ENCODE peak calls at places on chromosomes 7 and 10, in five cellular contexts. One of them, this sample, is unnamed.

GRCh38 chr7:135801045-135801693 is 52.6 kb upstream of the FAM180A start:
- DNase-seq in adrenal gland: peak; percentile 48
- DNase-seq in left ventricle myocardium inferior: no peak
- DNase-seq in colonic mucosa: peak; percentile 38
- DNase-seq in IMR-90: peak; percentile 74
- DNase-seq in this sample: no peak

GRCh38 chr7:38186593-38187314 is 8.7 kb downstream of the STARD3NL start:
- DNase-seq in colonic mucosa: no peak
- DNase-seq in IMR-90: peak; percentile 61
- DNase-seq in left ventricle myocardium inferior: no peak
- DNase-seq in adrenal gland: no peak
- DNase-seq in this sample: no peak

GRCh38 chr7:46233585-46234329 is 312.7 kb upstream of the IGFBP3 start:
- DNase-seq in IMR-90: no peak
- DNase-seq in left ventricle myocardium inferior: no peak
- DNase-seq in colonic mucosa: no peak
- DNase-seq in adrenal gland: no peak
- DNase-seq in this sample: no peak

GRCh38 chr7:114130860-114131259 is 212.1 kb upstream of the PPP1R3A start:
- DNase-seq in IMR-90: no peak
- DNase-seq in adrenal gland: no peak
- DNase-seq in colonic mucosa: no peak
- DNase-seq in left ventricle myocardium inferior: no peak
- DNase-seq in this sample: no peak

GRCh38 chr10:113879691-113880090 is 25.2 kb downstream of the NHLRC2 start:
- DNase-seq in left ventricle myocardium inferior: no peak
- DNase-seq in adrenal gland: no peak
- DNase-seq in IMR-90: no peak
- DNase-seq in colonic mucosa: no peak
- DNase-seq in this sample: no peak

GRCh38 chr7:45187946-45188411 is 30.4 kb downstream of the RAMP3 start:
- DNase-seq in IMR-90: no peak
- DNase-seq in colonic mucosa: no peak
- DNase-seq in adrenal gland: no peak
- DNase-seq in left ventricle myocardium inferior: no peak
- DNase-seq in this sample: no peak

GRCh38 chr7:84841809-84842208 is 345.0 kb downstream of the SEMA3D start:
- DNase-seq in left ventricle myocardium inferior: no peak
- DNase-seq in IMR-90: peak; percentile 74
- DNase-seq in adrenal gland: no peak
- DNase-seq in colonic mucosa: no peak
- DNase-seq in this sample: no peak

GRCh38 chr10:95214793-95215192 is 20.8 kb downstream of the ACSM6 start:
- DNase-seq in left ventricle myocardium inferior: no peak
- DNase-seq in colonic mucosa: no peak
- DNase-seq in adrenal gland: no peak
- DNase-seq in IMR-90: peak; percentile 76
- DNase-seq in this sample: no peak

GRCh38 chr7:126606331-126606730 is 646.4 kb downstream of the GRM8 start:
- DNase-seq in IMR-90: no peak
- DNase-seq in colonic mucosa: no peak
- DNase-seq in left ventricle myocardium inferior: no peak
- DNase-seq in adrenal gland: no peak
- DNase-seq in this sample: no peak

GRCh38 chr7:54841772-54842707 is 83.0 kb upstream of the SEC61G start:
- DNase-seq in left ventricle myocardium inferior: peak; percentile 38
- DNase-seq in colonic mucosa: peak; percentile 31
- DNase-seq in IMR-90: peak; percentile 95
- DNase-seq in adrenal gland: no peak
- DNase-seq in this sample: peak; percentile 32

GRCh38 chr10:130989670-130990247 is 321.8 kb downstream of the TCERG1L start:
- DNase-seq in adrenal gland: no peak
- DNase-seq in IMR-90: no peak
- DNase-seq in colonic mucosa: no peak
- DNase-seq in left ventricle myocardium inferior: no peak
- DNase-seq in this sample: no peak

GRCh38 chr7:141184532-141185190 is 110.8 kb downstream of the TMEM178B start:
- DNase-seq in adrenal gland: no peak
- DNase-seq in left ventricle myocardium inferior: no peak
- DNase-seq in colonic mucosa: no peak
- DNase-seq in IMR-90: no peak
- DNase-seq in this sample: no peak

GRCh38 chr7:30986331-30986730 is 22.6 kb downstream of the GHRHR start:
- DNase-seq in IMR-90: no peak
- DNase-seq in colonic mucosa: no peak
- DNase-seq in adrenal gland: no peak
- DNase-seq in left ventricle myocardium inferior: no peak
- DNase-seq in this sample: no peak

GRCh38 chr7:47502240-47502877 is 79.6 kb downstream of the TNS3 start:
- DNase-seq in IMR-90: no peak
- DNase-seq in left ventricle myocardium inferior: no peak
- DNase-seq in adrenal gland: no peak
- DNase-seq in colonic mucosa: peak; percentile 84
- DNase-seq in this sample: no peak
- H3K4me1 ChIP-seq in IMR-90: peaks cover 52% of the 10 kb centered on the region
- H3K4me1 ChIP-seq in left ventricle myocardium inferior: peaks cover 66% of the 10 kb centered on the region
- H3K4me1 ChIP-seq in adrenal gland: peaks cover 63% of the 10 kb centered on the region
- H3K4me1 ChIP-seq in colonic mucosa: peaks cover 23% of the 10 kb centered on the region
- H3K4me1 ChIP-seq in this sample: peaks cover 29% of the 10 kb centered on the region

GRCh38 chr7:92762853-92763252 is 73.5 kb downstream of the CDK6 start:
- DNase-seq in adrenal gland: no peak
- DNase-seq in colonic mucosa: no peak
- DNase-seq in left ventricle myocardium inferior: no peak
- DNase-seq in IMR-90: no peak
- DNase-seq in this sample: no peak
- H3K4me1 ChIP-seq in adrenal gland: peaks cover 23% of the 10 kb centered on the region
- H3K4me1 ChIP-seq in colonic mucosa: peaks cover 8% of the 10 kb centered on the region
- H3K4me1 ChIP-seq in left ventricle myocardium inferior: peaks cover 41% of the 10 kb centered on the region
- H3K4me1 ChIP-seq in IMR-90: peaks cover 20% of the 10 kb centered on the region
- H3K4me1 ChIP-seq in this sample: no peaks in the 10 kb centered on the region

GRCh38 chr10:103620357-103620749 is 126.8 kb downstream of the NEURL1 start:
- DNase-seq in IMR-90: no peak
- DNase-seq in colonic mucosa: no peak
- DNase-seq in adrenal gland: no peak
- DNase-seq in left ventricle myocardium inferior: no peak
- DNase-seq in this sample: no peak

GRCh38 chr10:103619424-103620356 is 126.2 kb downstream of the NEURL1 start:
- DNase-seq in colonic mucosa: no peak
- DNase-seq in IMR-90: no peak
- DNase-seq in adrenal gland: no peak
- DNase-seq in left ventricle myocardium inferior: no peak
- DNase-seq in this sample: no peak

GRCh38 chr10:103617362-103618026 is 124.0 kb downstream of the NEURL1 start:
- DNase-seq in colonic mucosa: no peak
- DNase-seq in adrenal gland: no peak
- DNase-seq in IMR-90: no peak
- DNase-seq in left ventricle myocardium inferior: no peak
- DNase-seq in this sample: peak; percentile 53

GRCh38 chr10:103618027-103618385 is 124.5 kb downstream of the NEURL1 start:
- DNase-seq in adrenal gland: no peak
- DNase-seq in left ventricle myocardium inferior: no peak
- DNase-seq in colonic mucosa: no peak
- DNase-seq in IMR-90: no peak
- DNase-seq in this sample: no peak

GRCh38 chr10:103618575-103619423 is 125.3 kb downstream of the NEURL1 start:
- DNase-seq in IMR-90: no peak
- DNase-seq in adrenal gland: peak; percentile 37
- DNase-seq in colonic mucosa: peak; percentile 56
- DNase-seq in left ventricle myocardium inferior: peak; percentile 67
- DNase-seq in this sample: peak; percentile 62
- H3K4me1 ChIP-seq in IMR-90: peaks cover 16% of the 10 kb centered on the region
- H3K4me1 ChIP-seq in adrenal gland: peaks cover 40% of the 10 kb centered on the region
- H3K4me1 ChIP-seq in colonic mucosa: no peaks in the 10 kb centered on the region
- H3K4me1 ChIP-seq in left ventricle myocardium inferior: peaks cover 97% of the 10 kb centered on the region
- H3K4me1 ChIP-seq in this sample: peaks cover 46% of the 10 kb centered on the region

GRCh38 chr7:69585169-69585568 is 13.1 kb upstream of the AUTS2 start:
- DNase-seq in colonic mucosa: no peak
- DNase-seq in left ventricle myocardium inferior: no peak
- DNase-seq in adrenal gland: no peak
- DNase-seq in IMR-90: no peak
- DNase-seq in this sample: no peak
- H3K4me1 ChIP-seq in colonic mucosa: no peaks in the 10 kb centered on the region
- H3K4me1 ChIP-seq in left ventricle myocardium inferior: no peaks in the 10 kb centered on the region
- H3K4me1 ChIP-seq in adrenal gland: no peaks in the 10 kb centered on the region
- H3K4me1 ChIP-seq in IMR-90: no peaks in the 10 kb centered on the region
- H3K4me1 ChIP-seq in this sample: no peaks in the 10 kb centered on the region

GRCh38 chr7:100366411-100367250 is 6.7 kb upstream of the PILRA start:
- DNase-seq in IMR-90: no peak
- DNase-seq in colonic mucosa: no peak
- DNase-seq in adrenal gland: no peak
- DNase-seq in left ventricle myocardium inferior: no peak
- DNase-seq in this sample: no peak
- H3K4me1 ChIP-seq in IMR-90: no peaks in the 10 kb centered on the region
- H3K4me1 ChIP-seq in colonic mucosa: no peaks in the 10 kb centered on the region
- H3K4me1 ChIP-seq in adrenal gland: no peaks in the 10 kb centered on the region
- H3K4me1 ChIP-seq in left ventricle myocardium inferior: no peaks in the 10 kb centered on the region
- H3K4me1 ChIP-seq in this sample: no peaks in the 10 kb centered on the region

DNA sequence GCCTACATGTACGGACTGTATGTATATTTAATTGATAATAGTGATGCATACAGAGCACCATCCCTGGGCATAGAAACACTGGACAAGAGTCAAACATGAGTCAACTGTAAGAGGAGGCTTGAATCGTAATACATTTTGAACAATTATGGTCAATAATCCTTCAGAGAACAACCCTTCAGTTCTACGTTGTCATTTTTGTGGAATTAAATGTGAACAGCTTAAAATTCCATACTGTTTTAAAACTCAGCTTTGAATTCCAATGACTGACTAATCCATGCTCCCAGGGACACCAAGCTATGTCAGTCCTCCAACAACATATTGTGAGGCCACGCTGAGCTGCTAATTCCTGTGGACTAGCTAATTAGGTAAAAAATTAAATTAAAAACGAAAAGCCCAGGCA is 41.5 kb upstream of the KMT2E start:
- DNase-seq in adrenal gland: no peak
- DNase-seq in colonic mucosa: no peak
- DNase-seq in left ventricle myocardium inferior: no peak
- DNase-seq in IMR-90: peak; percentile 87
- DNase-seq in this sample: no peak
- H3K4me1 ChIP-seq in adrenal gland: peaks cover 36% of the 10 kb centered on the region
- H3K4me1 ChIP-seq in colonic mucosa: peaks cover 7% of the 10 kb centered on the region
- H3K4me1 ChIP-seq in left ventricle myocardium inferior: peaks cover 56% of the 10 kb centered on the region
- H3K4me1 ChIP-seq in IMR-90: peaks cover 26% of the 10 kb centered on the region
- H3K4me1 ChIP-seq in this sample: peaks cover 9% of the 10 kb centered on the region

GRCh38 chr7:131011976-131012375 is 278.0 kb upstream of the KLF14 start:
- DNase-seq in adrenal gland: no peak
- DNase-seq in colonic mucosa: no peak
- DNase-seq in left ventricle myocardium inferior: no peak
- DNase-seq in IMR-90: peak; percentile 89
- DNase-seq in this sample: no peak

GRCh38 chr7:131010714-131011436 is 276.9 kb upstream of the KLF14 start:
- DNase-seq in colonic mucosa: no peak
- DNase-seq in IMR-90: peak; percentile 63
- DNase-seq in left ventricle myocardium inferior: no peak
- DNase-seq in adrenal gland: no peak
- DNase-seq in this sample: no peak

GRCh38 chr7:131011437-131011752 is 277.4 kb upstream of the KLF14 start:
- DNase-seq in colonic mucosa: no peak
- DNase-seq in IMR-90: no peak
- DNase-seq in adrenal gland: no peak
- DNase-seq in left ventricle myocardium inferior: no peak
- DNase-seq in this sample: no peak

GRCh38 chr7:131008840-131009651 is 275.0 kb upstream of the KLF14 start:
- DNase-seq in adrenal gland: no peak
- DNase-seq in colonic mucosa: no peak
- DNase-seq in left ventricle myocardium inferior: no peak
- DNase-seq in IMR-90: peak; percentile 75
- DNase-seq in this sample: no peak

GRCh38 chr7:131010029-131010705 is 276.2 kb upstream of the KLF14 start:
- DNase-seq in IMR-90: no peak
- DNase-seq in left ventricle myocardium inferior: no peak
- DNase-seq in colonic mucosa: no peak
- DNase-seq in adrenal gland: no peak
- DNase-seq in this sample: no peak
- H3K4me1 ChIP-seq in IMR-90: peaks cover 36% of the 10 kb centered on the region
- H3K4me1 ChIP-seq in left ventricle myocardium inferior: peaks cover 85% of the 10 kb centered on the region
- H3K4me1 ChIP-seq in colonic mucosa: peaks cover 20% of the 10 kb centered on the region
- H3K4me1 ChIP-seq in adrenal gland: peaks cover 80% of the 10 kb centered on the region
- H3K4me1 ChIP-seq in this sample: peaks cover 31% of the 10 kb centered on the region

DNA sequence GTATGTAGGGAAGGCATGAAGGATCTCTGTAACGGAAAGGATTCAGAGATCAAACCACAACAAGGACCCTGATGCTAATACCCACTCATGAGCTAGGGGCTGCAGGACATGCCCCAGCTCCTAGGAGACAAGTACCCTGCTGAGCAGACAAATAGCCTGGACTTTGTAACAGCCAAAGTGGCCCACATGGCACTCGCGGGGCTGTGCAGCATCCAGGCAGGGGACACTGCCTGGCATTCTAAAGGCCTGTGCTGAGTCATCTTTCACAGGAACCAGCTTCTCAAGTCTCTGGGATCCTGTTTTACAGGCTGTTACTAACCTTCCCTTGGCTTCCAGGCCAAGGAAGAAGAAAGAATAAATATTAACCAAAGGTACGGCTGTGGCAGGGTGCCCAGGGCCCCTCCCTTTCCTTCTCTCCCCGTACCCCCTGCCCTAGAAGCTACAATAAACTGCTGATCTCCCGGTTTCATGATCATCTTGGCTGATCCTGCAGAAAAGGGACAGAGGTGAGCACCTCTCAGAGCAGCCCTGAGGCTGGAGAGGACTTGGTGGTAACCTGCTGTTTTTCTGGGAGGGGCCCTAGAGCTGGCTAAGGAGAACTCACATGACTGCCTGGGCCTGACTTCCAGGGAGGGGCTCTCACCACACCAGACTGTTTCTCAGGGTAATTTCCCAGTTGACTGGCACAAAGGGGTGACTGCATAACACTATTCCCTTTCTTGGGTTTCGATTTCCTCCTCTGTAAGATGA is 4.2 kb upstream of the RPEL1 start:
- DNase-seq in colonic mucosa: peak; percentile 94
- DNase-seq in left ventricle myocardium inferior: no peak
- DNase-seq in adrenal gland: peak; percentile 27
- DNase-seq in IMR-90: peak; percentile 50
- DNase-seq in this sample: no peak
- H3K4me1 ChIP-seq in colonic mucosa: peaks cover 14% of the 10 kb centered on the region
- H3K4me1 ChIP-seq in left ventricle myocardium inferior: peaks cover 8% of the 10 kb centered on the region
- H3K4me1 ChIP-seq in adrenal gland: peaks cover 9% of the 10 kb centered on the region
- H3K4me1 ChIP-seq in IMR-90: peaks cover 10% of the 10 kb centered on the region
- H3K4me1 ChIP-seq in this sample: peaks cover 3% of the 10 kb centered on the region

GRCh38 chr10:68086910-68087309 is 11.8 kb upstream of the HERC4 start:
- DNase-seq in adrenal gland: no peak
- DNase-seq in left ventricle myocardium inferior: no peak
- DNase-seq in colonic mucosa: no peak
- DNase-seq in IMR-90: no peak
- DNase-seq in this sample: no peak
- H3K4me1 ChIP-seq in adrenal gland: no peaks in the 10 kb centered on the region
- H3K4me1 ChIP-seq in left ventricle myocardium inferior: peaks cover 36% of the 10 kb centered on the region
- H3K4me1 ChIP-seq in colonic mucosa: no peaks in the 10 kb centered on the region
- H3K4me1 ChIP-seq in IMR-90: peaks cover 13% of the 10 kb centered on the region
- H3K4me1 ChIP-seq in this sample: no peaks in the 10 kb centered on the region

GRCh38 chr7:22387583-22387982 is 30.6 kb upstream of the RAPGEF5 start:
- DNase-seq in left ventricle myocardium inferior: peak; percentile 19
- DNase-seq in colonic mucosa: no peak
- DNase-seq in IMR-90: peak; percentile 18
- DNase-seq in adrenal gland: peak; percentile 11
- DNase-seq in this sample: no peak
- H3K4me1 ChIP-seq in left ventricle myocardium inferior: no peaks in the 10 kb centered on the region
- H3K4me1 ChIP-seq in colonic mucosa: no peaks in the 10 kb centered on the region
- H3K4me1 ChIP-seq in IMR-90: no peaks in the 10 kb centered on the region
- H3K4me1 ChIP-seq in adrenal gland: no peaks in the 10 kb centered on the region
- H3K4me1 ChIP-seq in this sample: no peaks in the 10 kb centered on the region

This sample was measured in ovary.